ENCODE peak calls at places on chromosomes 4 and X, in seven cellular contexts. C is astrocyte, Q is MM.1S, P is upper lobe of left lung, O is ovary, T is epithelial cell of proximal tubule, V is kidney epithelial cell. F is an unnamed sample.

GRCh38 chr4:138898282-138898681 is 117.3 kb upstream of the NOCT start:
- DNase-seq in C (peak; percentile 71), Q (no peak), P (no peak), O (no peak), T (no peak), V (no peak), F (no peak)

GRCh38 chr4:183857040-183857439 is 48.1 kb upstream of the STOX2 start:
- DNase-seq in C (no peak), Q (no peak), P (no peak), O (no peak), T (no peak), V (no peak), F (no peak)

GRCh38 chrX:107629533-107629909 is 1.2 kb downstream of the PRPS1 start:
- DNase-seq in C (peak; percentile 12), Q (peak; percentile 11), P (no peak), O (no peak), T (no peak), V (no peak), F (no peak)

GRCh38 chr4:25367004-25367621 is 9.9 kb upstream of the ANAPC4 start:
- DNase-seq in C (peak; percentile 16), Q (peak; percentile 52), P (no peak), O (no peak), T (no peak), V (no peak), F (no peak)

GRCh38 chrX:133749370-133749769 is 236.0 kb downstream of the GPC3 start:
- DNase-seq in C (no peak), Q (no peak), P (no peak), O (no peak), T (no peak), V (no peak), F (no peak)

GRCh38 chr4:119313237-119313636 is 8.7 kb downstream of the FABP2 start:
- DNase-seq in C (no peak), Q (no peak), P (no peak), O (no peak), T (no peak), V (no peak), F (no peak)

GRCh38 chrX:2463973-2464676 is 36.7 kb downstream of the DHRSX start:
- DNase-seq in C (peak; percentile 33), Q (no peak), P (no peak), O (no peak), T (no peak), V (no peak), F (peak; percentile 2)

GRCh38 chr4:44916406-44916805 is 190.1 kb upstream of the GNPDA2 start:
- DNase-seq in C (no peak), Q (peak; percentile 58), P (no peak), O (no peak), T (peak; percentile 18), V (no peak), F (no peak)

GRCh38 chr4:117770269-117771087 is 263.8 kb upstream of the NDST3 start:
- DNase-seq in C (no peak), Q (no peak), P (no peak), O (no peak), T (no peak), V (no peak), F (peak; percentile 59)

GRCh38 chr4:185470503-185471195 is 884 bp downstream of the CCDC110 start:
- DNase-seq in C (no peak), Q (peak; percentile 56), P (peak; percentile 58), O (peak; percentile 81), T (no peak), V (no peak), F (peak; percentile 87)

GRCh38 chr4:186587416-186588018 is 32.1 kb upstream of the MTNR1A start:
- DNase-seq in C (peak; percentile 20), Q (peak; percentile 50), P (peak; percentile 57), O (peak; percentile 77), T (no peak), V (no peak), F (peak; percentile 65)

GRCh38 chrX:109655802-109656201 is 30.8 kb upstream of the KCNE5 start:
- DNase-seq in C (no peak), Q (no peak), P (no peak), O (no peak), T (no peak), V (no peak), F (no peak)

GRCh38 chr4:173924561-173924960 is 358.9 kb downstream of the FBXO8 start:
- DNase-seq in C (peak; percentile 37), Q (no peak), P (no peak), O (no peak), T (no peak), V (peak; percentile 9), F (no peak)

GRCh38 chr4:1802151-1802715 is 9.1 kb downstream of the FGFR3 start:
- DNase-seq in C (no peak), Q (no peak), P (no peak), O (no peak), T (no peak), V (no peak), F (no peak)

GRCh38 chrX:10630320-10630719 is 9.9 kb upstream of the MID1 start:
- DNase-seq in C (no peak), Q (no peak), P (no peak), O (no peak), T (no peak), V (no peak), F (no peak)

GRCh38 chr4:137655286-137655685 is 123.0 kb upstream of the PCDH18 start:
- DNase-seq in C (no peak), Q (peak; percentile 27), P (no peak), O (no peak), T (no peak), V (no peak), F (no peak)

GRCh38 chr4:56410247-56410646 is 23.0 kb upstream of the AASDH start:
- DNase-seq in C (peak; percentile 97), Q (no peak), P (peak; percentile 36), O (no peak), T (peak; percentile 97), V (peak; percentile 96), F (no peak)

GRCh38 chr4:99087887-99088484 is 602 bp downstream of the ADH5 start:
- DNase-seq in C (peak; percentile 63), Q (peak; percentile 21), P (peak; percentile 85), O (peak; percentile 73), T (peak; percentile 83), V (peak; percentile 26), F (peak; percentile 62)

GRCh38 chrX:102858826-102859627 is 78.0 kb upstream of the RAB40AL start:
- DNase-seq in C (peak; percentile 20), Q (no peak), P (no peak), O (no peak), T (no peak), V (no peak), F (no peak)

GRCh38 chrX:154411981-154412340 is 622 bp downstream of the TAFAZZIN start:
- DNase-seq in C (peak; percentile 23), Q (peak; percentile 34), P (peak; percentile 80), O (peak; percentile 81), T (no peak), V (no peak), F (peak; percentile 74)

GRCh38 chrX:154411322-154411980 is at the start of gene TAFAZZIN:
- DNase-seq in C (peak; percentile 27), Q (peak; percentile 75), P (peak; percentile 80), O (peak; percentile 80), T (no peak), V (no peak), F (peak; percentile 78)

GRCh38 chrX:154413142-154413541 is 1.8 kb downstream of the TAFAZZIN start:
- DNase-seq in C (no peak), Q (no peak), P (no peak), O (no peak), T (no peak), V (no peak), F (no peak)

GRCh38 chrX:154409222-154409871 is at the start of gene DNASE1L1:
- DNase-seq in C (peak; percentile 82), Q (peak; percentile 69), P (peak; percentile 92), O (peak; percentile 60), T (no peak), V (peak; percentile 60), F (peak; percentile 82)

DNA sequence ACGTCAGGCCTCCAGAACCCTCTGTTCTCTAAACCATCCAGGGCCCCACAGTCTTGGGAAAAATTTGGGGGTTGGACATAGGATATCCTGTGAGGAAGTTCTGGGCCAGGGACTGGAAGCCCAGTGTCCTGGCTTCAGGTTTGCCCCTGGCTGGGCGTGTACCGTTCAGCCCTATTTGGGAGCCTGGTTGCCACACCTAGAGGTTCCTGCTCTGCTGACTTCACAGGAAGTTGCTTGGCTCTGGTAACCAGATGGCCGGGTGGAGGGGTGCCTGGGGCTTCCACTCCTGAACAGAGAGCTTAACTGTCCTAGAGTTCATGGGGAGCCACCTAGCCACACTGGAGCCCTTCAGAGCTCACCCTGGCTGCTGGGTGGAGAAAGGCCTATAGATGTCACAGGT is 1.1 kb downstream of the TAFAZZIN start:
- DNase-seq in C (no peak), Q (peak; percentile 39), P (peak; percentile 65), O (no peak), T (no peak), V (no peak), F (no peak)
- H3K4me3 ChIP-seq in C (peak overlapping the region; percentile 60), Q (peak overlapping the region; percentile 76), P (no peak overlapping the region), O (peak overlapping the region; percentile 69), T (peak overlapping the region; percentile 70), V (peak overlapping the region; percentile 65), F (peak overlapping the region; percentile 72)

GRCh38 chr4:144627663-144628076 is 18.3 kb upstream of the HHIP start:
- DNase-seq in C (peak; percentile 82), Q (no peak), P (no peak), O (no peak), T (no peak), V (no peak), F (no peak)

GRCh38 chr4:144634978-144635747 is 10.8 kb upstream of the HHIP start:
- DNase-seq in C (no peak), Q (peak; percentile 91), P (no peak), O (no peak), T (no peak), V (no peak), F (no peak)

DNA sequence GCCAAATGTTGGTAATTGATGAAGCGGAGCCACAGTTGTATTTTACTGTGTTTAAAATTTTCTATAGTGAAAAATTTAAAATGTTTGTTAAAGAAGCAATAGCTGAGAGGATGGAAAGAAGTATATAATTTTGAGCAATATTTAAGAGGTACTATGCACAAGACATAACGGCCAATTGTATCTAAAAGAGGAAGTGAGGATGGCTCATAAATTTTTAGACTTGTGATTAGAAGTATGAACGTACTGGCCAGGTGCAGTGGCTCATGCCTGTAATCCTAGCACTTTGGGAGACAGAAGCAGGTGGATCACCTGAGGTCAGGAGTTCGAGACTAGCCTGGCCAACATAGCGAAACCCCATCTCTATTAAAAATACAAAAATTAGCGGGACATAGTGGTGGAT is 12.7 kb upstream of the HHIP start:
- DNase-seq in C (no peak), Q (no peak), P (no peak), O (no peak), T (no peak), V (no peak), F (no peak)
- TF ChIP-seq CTCF in C (no peak), Q (no peak), P (no peak), O (no peak), T (no peak), V (no peak), F (no peak)

GRCh38 chr4:112881842-112882241 is 167.6 kb upstream of the ANK2 start:
- DNase-seq in C (no peak), Q (no peak), P (no peak), O (peak; percentile 46), T (no peak), V (no peak), F (no peak)
- H3K4me3 ChIP-seq in C (no peak overlapping the region), Q (no peak overlapping the region), P (no peak overlapping the region), O (peak overlapping the region; percentile 29), T (no peak overlapping the region), V (no peak overlapping the region), F (no peak overlapping the region)

DNA sequence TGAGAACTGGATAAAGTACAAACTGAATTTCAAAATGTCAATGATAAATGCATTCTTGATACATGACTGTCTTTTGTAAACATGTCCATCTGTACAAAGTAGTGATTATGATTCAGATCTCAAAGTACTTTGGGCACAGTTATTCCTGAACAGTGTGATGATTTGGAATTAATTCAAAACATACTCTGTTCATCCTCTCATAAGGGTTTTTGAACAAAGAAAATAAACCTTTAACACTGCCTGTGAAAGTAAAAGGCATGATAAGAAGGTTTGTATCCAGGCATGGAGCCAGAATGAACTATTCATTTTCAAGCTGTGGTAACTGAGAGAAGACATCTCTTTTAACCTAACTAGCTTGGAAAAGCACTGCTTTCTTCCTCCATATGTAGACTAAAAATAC is 886 bp upstream of the KLHL4 start:
- DNase-seq in C (peak; percentile 91), Q (no peak), P (no peak), O (no peak), T (no peak), V (no peak), F (no peak)
- TF ChIP-seq CTCF in C (no peak), Q (no peak), P (no peak), O (no peak), T (no peak), V (no peak), F (no peak)